ENCODE peak calls at places on chromosomes 2 and 18, in nine cellular contexts. G, O, C, L, U, P, Y, S and W are unnamed samples.

GRCh38 chr2:37784071-37784758 is 112.8 kb upstream of the CDC42EP3 start:
- DNase-seq in G (no peak), O (no peak), C (no peak), L (no peak), U (peak; percentile 67), P (no peak), Y (no peak), S (no peak), W (no peak)

GRCh38 chr2:166167451-166167850 is 39.6 kb upstream of the SCN1A start:
- DNase-seq in G (no peak), O (no peak), C (no peak), L (peak; percentile 66), U (no peak), P (peak; percentile 39), Y (no peak), S (no peak), W (no peak)

GRCh38 chr2:239485622-239486021 is 84.8 kb upstream of the HDAC4 start:
- DNase-seq in G (no peak), O (no peak), C (no peak), L (no peak), U (no peak), P (no peak), Y (no peak), S (no peak), W (no peak)

GRCh38 chr2:150570712-150571111 is 83.2 kb upstream of the RND3 start:
- DNase-seq in G (peak; percentile 62), O (no peak), C (no peak), L (peak; percentile 94), U (peak; percentile 91), P (peak; percentile 96), Y (peak; percentile 87), S (no peak), W (no peak)

GRCh38 chr2:127149384-127149783 is 42.4 kb upstream of the BIN1 start:
- DNase-seq in G (peak; percentile 87), O (no peak), C (no peak), L (peak; percentile 97), U (peak; percentile 96), P (peak; percentile 96), Y (peak; percentile 93), S (no peak), W (no peak)

GRCh38 chr2:69997296-69998184 is 36.1 kb upstream of the ASPRV1 start:
- DNase-seq in G (no peak), O (no peak), C (no peak), L (peak; percentile 31), U (peak; percentile 49), P (peak; percentile 71), Y (peak; percentile 33), S (peak; percentile 78), W (no peak)

GRCh38 chr18:56373601-56374000 is 264.8 kb downstream of the TXNL1 start:
- DNase-seq in G (no peak), O (no peak), C (no peak), L (no peak), U (no peak), P (no peak), Y (no peak), S (no peak), W (no peak)

GRCh38 chr2:85431787-85432186 is 13.3 kb downstream of the SH2D6 start:
- DNase-seq in G (no peak), O (no peak), C (no peak), L (no peak), U (no peak), P (no peak), Y (no peak), S (no peak), W (no peak)

GRCh38 chr2:231935815-231936214 is 9.6 kb upstream of the NPPC start:
- DNase-seq in G (no peak), O (no peak), C (no peak), L (no peak), U (no peak), P (no peak), Y (no peak), S (no peak), W (no peak)

GRCh38 chr2:74440378-74441110 is 1.2 kb downstream of the RTKN start:
- DNase-seq in G (peak; percentile 25), O (peak; percentile 90), C (peak; percentile 96), L (peak; percentile 64), U (peak; percentile 80), P (peak; percentile 81), Y (peak; percentile 85), S (no peak), W (no peak)

GRCh38 chr2:36376992-36377738 is 21.6 kb downstream of the CRIM1 start:
- DNase-seq in G (no peak), O (peak; percentile 79), C (no peak), L (no peak), U (no peak), P (no peak), Y (no peak), S (peak; percentile 86), W (no peak)

GRCh38 chr2:201643216-201643651 is at the start of gene TMEM237:
- DNase-seq in G (no peak), O (no peak), C (peak; percentile 65), L (peak; percentile 25), U (peak; percentile 56), P (peak; percentile 16), Y (peak; percentile 11), S (peak; percentile 68), W (no peak)

GRCh38 chr2:179622635-179623034 is 238.8 kb downstream of the ZNF385B start:
- DNase-seq in G (no peak), O (no peak), C (no peak), L (no peak), U (no peak), P (no peak), Y (no peak), S (no peak), W (no peak)

GRCh38 chr2:142756430-142756829 is 121.0 kb upstream of the KYNU start:
- DNase-seq in G (no peak), O (no peak), C (no peak), L (peak; percentile 70), U (no peak), P (peak; percentile 78), Y (peak; percentile 14), S (no peak), W (no peak)

GRCh38 chr2:75573145-75573878 is 12.6 kb upstream of the EVA1A start:
- DNase-seq in G (no peak), O (no peak), C (no peak), L (no peak), U (no peak), P (no peak), Y (no peak), S (no peak), W (no peak)

DNA sequence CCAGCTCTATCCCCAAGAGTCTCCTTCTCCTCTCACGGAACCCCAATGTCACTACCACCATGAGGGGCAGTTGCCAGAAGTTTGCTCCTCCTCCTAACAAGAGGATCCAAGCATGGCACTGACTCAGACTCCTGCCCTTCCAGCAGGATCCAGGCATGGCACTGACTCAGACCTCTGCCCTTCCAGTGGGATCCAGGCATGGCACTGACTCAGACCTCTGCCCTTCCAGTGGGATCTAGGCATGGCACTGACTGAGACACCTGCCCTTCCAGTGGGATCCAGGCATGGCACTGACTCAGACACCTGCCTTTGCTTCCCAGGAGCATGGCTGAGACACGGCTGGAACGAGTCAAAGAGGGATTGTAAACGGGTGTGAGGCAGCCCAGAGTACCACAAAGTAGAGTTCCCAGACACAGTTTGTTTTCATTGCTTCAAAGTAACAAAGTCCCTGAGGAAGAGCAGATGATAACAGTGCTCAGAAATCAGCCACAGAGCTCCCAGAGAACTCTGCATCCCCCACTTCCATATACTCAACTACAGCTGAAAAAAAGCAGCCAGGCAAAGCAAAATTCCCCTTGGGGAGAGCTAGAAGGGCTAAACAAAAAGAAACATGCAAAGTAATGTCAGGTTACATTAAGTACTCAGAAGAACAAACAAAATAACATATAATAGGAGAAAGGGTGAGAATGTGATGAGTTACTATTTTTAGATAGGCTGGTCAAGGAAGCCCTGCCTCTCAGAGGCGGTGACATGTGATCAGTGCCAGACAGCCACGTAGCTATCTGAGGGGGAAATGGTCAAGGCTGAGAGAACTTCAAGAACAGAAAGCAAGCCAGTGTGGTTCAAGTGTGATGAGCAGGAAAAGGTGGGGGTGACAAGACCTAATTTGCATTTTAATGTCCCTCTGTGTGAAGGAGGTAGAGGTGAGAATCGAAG is 3.0 kb downstream of the BUB1 start:
- DNase-seq in G (no peak), O (peak; percentile 29), C (no peak), L (peak; percentile 39), U (peak; percentile 30), P (peak; percentile 50), Y (peak; percentile 78), S (no peak), W (peak; percentile 96)
- H3K4me3 ChIP-seq in G (no peak overlapping the region), O (no peak overlapping the region), C (no peak overlapping the region), L (no peak overlapping the region), U (no peak overlapping the region), P (no peak overlapping the region), Y (peak overlapping the region; percentile 17), S (no peak overlapping the region), W (peak overlapping the region; percentile 47)

DNA sequence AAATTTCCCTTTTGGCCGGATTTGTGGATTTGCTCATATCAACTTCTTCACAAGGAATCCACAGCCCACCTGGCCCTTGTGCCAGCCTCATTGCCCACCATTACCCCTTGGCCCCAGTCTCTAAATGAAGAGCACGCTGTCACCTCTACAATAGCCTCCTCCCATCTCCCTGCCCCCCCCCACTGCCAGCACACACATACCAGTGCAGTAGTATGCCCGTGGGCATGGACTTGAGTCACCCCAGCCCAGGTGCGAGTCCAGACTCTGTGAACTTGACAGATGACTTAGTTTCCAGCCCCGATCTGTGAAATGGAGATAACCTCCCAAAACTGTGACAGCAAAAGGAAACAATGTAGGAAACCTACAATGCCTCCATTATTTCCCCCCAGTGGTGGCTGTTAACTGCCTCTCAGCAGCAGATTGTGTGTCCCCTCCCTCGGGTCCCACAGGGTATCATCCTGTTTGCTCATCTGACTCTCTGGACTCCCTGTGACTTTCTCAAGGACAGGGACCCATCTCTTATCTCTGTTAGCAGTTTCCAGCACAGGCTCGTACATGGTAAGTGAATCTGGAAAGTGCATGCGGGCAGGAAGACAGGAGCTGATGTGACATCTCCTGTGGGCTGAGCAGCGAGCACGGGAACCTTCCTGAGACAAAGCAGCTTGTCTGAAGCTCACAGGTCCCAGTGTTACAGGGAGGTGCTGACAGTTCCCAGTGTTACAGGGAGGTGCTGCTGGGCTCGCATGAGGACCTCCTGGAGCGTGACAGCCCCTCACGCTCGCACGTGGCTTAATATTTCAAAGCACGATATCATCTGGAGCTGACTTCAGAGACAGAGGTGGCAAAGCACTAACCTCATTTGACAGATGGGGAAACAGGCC is 4.2 kb upstream of the TMEM185B start:
- DNase-seq in G (no peak), O (no peak), C (no peak), L (no peak), U (no peak), P (no peak), Y (no peak), S (no peak), W (no peak)
- TF ChIP-seq CTCF in G (no peak), O (no peak), C (no peak), L (no peak), U (no peak), P (no peak), Y (no peak), S (no peak), W (no peak)

DNA sequence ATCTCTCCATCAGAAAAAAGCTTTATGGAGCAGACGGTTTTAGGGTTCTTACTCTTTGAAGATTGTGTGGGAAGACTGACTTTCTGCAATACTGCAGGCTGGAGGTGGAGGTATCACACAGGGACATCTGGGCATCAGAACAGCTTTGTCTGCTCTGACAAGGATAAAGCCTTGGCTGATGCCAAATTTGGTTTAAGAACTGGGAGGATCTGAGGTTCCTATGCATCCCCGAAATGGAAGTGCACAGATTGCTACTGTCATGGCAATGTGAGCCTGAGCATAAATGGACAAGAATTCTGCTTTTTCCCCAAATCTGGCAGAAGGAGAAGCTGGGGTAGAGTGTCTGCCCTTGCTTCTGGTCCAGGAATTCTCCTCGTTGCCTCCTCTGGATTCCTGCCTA is 424.3 kb downstream of the SLC4A3 start:
- DNase-seq in G (no peak), O (no peak), C (no peak), L (no peak), U (no peak), P (no peak), Y (no peak), S (no peak), W (no peak)
- H3K4me3 ChIP-seq in G (no peak overlapping the region), O (no peak overlapping the region), C (no peak overlapping the region), L (no peak overlapping the region), U (no peak overlapping the region), P (no peak overlapping the region), Y (no peak overlapping the region), S (no peak overlapping the region), W (no peak overlapping the region)

GRCh38 chr2:105697781-105698449 is 46.8 kb upstream of the NCK2 start:
- DNase-seq in G (no peak), O (no peak), C (no peak), L (no peak), U (no peak), P (no peak), Y (no peak), S (no peak), W (no peak)
- TF ChIP-seq CTCF in G (no peak), O (no peak), C (no peak), L (no peak), U (no peak), P (no peak), Y (no peak), S (no peak), W (no peak)